ENCODE peak calls at places on chromosomes 7 and 10, in eight cellular contexts. One of them, this sample, is unnamed. For H3K9me3 and H3K4me1, the result is how much of the 10 kb centered on the place peaks cover.

GRCh38 chr7:130461256-130461655 is 20.4 kb upstream of the CEP41 start:
- DNase-seq in prostate gland: no peak
- DNase-seq in NT2/D1: no peak
- DNase-seq in Peyer's patch: no peak
- DNase-seq in CD4-positive, alpha-beta memory T cell: no peak
- DNase-seq in IMR-90: no peak
- DNase-seq in body of pancreas: no peak
- DNase-seq in adrenal gland: no peak
- DNase-seq in this sample: no peak

GRCh38 chr10:119724630-119725549 is 960 bp upstream of the INPP5F start:
- DNase-seq in CD4-positive, alpha-beta memory T cell: no peak
- DNase-seq in prostate gland: no peak
- DNase-seq in adrenal gland: no peak
- DNase-seq in body of pancreas: no peak
- DNase-seq in Peyer's patch: no peak
- DNase-seq in NT2/D1: no peak
- DNase-seq in IMR-90: peak
- DNase-seq in this sample: peak

GRCh38 chr10:13271552-13272163 is 28.2 kb downstream of the PHYH start:
- DNase-seq in body of pancreas: peak
- DNase-seq in Peyer's patch: peak
- DNase-seq in CD4-positive, alpha-beta memory T cell: peak
- DNase-seq in adrenal gland: peak
- DNase-seq in prostate gland: no peak
- DNase-seq in IMR-90: peak
- DNase-seq in NT2/D1: peak
- DNase-seq in this sample: peak

GRCh38 chr7:92768501-92769360 is 67.6 kb downstream of the CDK6 start:
- DNase-seq in adrenal gland: no peak
- DNase-seq in prostate gland: no peak
- DNase-seq in NT2/D1: no peak
- DNase-seq in IMR-90: peak
- DNase-seq in CD4-positive, alpha-beta memory T cell: no peak
- DNase-seq in Peyer's patch: no peak
- DNase-seq in body of pancreas: no peak
- DNase-seq in this sample: no peak

GRCh38 chr7:134694299-134694698 is 47.6 kb downstream of the BPGM start:
- DNase-seq in NT2/D1: no peak
- DNase-seq in adrenal gland: no peak
- DNase-seq in Peyer's patch: no peak
- DNase-seq in body of pancreas: no peak
- DNase-seq in prostate gland: no peak
- DNase-seq in IMR-90: no peak
- DNase-seq in CD4-positive, alpha-beta memory T cell: no peak
- DNase-seq in this sample: no peak

GRCh38 chr10:46226900-46227558 is 59.8 kb upstream of the ANTXRL start:
- DNase-seq in IMR-90: no peak
- DNase-seq in body of pancreas: no peak
- DNase-seq in adrenal gland: no peak
- DNase-seq in prostate gland: peak
- DNase-seq in NT2/D1: no peak
- DNase-seq in CD4-positive, alpha-beta memory T cell: no peak
- DNase-seq in Peyer's patch: peak
- DNase-seq in this sample: no peak

GRCh38 chr7:23712368-23713284 is 2.6 kb downstream of the STK31 start:
- DNase-seq in CD4-positive, alpha-beta memory T cell: no peak
- DNase-seq in adrenal gland: no peak
- DNase-seq in body of pancreas: no peak
- DNase-seq in prostate gland: no peak
- DNase-seq in Peyer's patch: no peak
- DNase-seq in NT2/D1: peak
- DNase-seq in IMR-90: peak
- DNase-seq in this sample: peak

GRCh38 chr7:111429781-111430180 is 132.5 kb downstream of the IMMP2L start:
- DNase-seq in IMR-90: peak
- DNase-seq in Peyer's patch: no peak
- DNase-seq in prostate gland: no peak
- DNase-seq in adrenal gland: no peak
- DNase-seq in NT2/D1: no peak
- DNase-seq in CD4-positive, alpha-beta memory T cell: no peak
- DNase-seq in body of pancreas: no peak
- DNase-seq in this sample: no peak

GRCh38 chr10:124348801-124349200 is 69.9 kb downstream of the OAT start:
- DNase-seq in IMR-90: no peak
- DNase-seq in CD4-positive, alpha-beta memory T cell: no peak
- DNase-seq in body of pancreas: no peak
- DNase-seq in Peyer's patch: peak
- DNase-seq in NT2/D1: no peak
- DNase-seq in adrenal gland: no peak
- DNase-seq in prostate gland: no peak
- DNase-seq in this sample: no peak

GRCh38 chr10:43985941-43986340 is 337.3 kb upstream of the ZNF32 start:
- DNase-seq in adrenal gland: no peak
- DNase-seq in CD4-positive, alpha-beta memory T cell: no peak
- DNase-seq in prostate gland: no peak
- DNase-seq in Peyer's patch: no peak
- DNase-seq in IMR-90: no peak
- DNase-seq in body of pancreas: no peak
- DNase-seq in NT2/D1: no peak
- DNase-seq in this sample: no peak

GRCh38 chr7:26853788-26854393 is 10.5 kb downstream of the SKAP2 start:
- DNase-seq in body of pancreas: no peak
- DNase-seq in IMR-90: peak
- DNase-seq in CD4-positive, alpha-beta memory T cell: no peak
- DNase-seq in prostate gland: no peak
- DNase-seq in NT2/D1: no peak
- DNase-seq in Peyer's patch: no peak
- DNase-seq in adrenal gland: no peak
- DNase-seq in this sample: peak

GRCh38 chr10:116133641-116134040 is 139.4 kb downstream of the GFRA1 start:
- DNase-seq in body of pancreas: no peak
- DNase-seq in adrenal gland: no peak
- DNase-seq in IMR-90: no peak
- DNase-seq in CD4-positive, alpha-beta memory T cell: no peak
- DNase-seq in Peyer's patch: no peak
- DNase-seq in NT2/D1: no peak
- DNase-seq in prostate gland: no peak
- DNase-seq in this sample: no peak

GRCh38 chr7:12770227-12770975 is 83.0 kb downstream of the ARL4A start:
- DNase-seq in NT2/D1: peak
- DNase-seq in adrenal gland: peak
- DNase-seq in IMR-90: no peak
- DNase-seq in Peyer's patch: no peak
- DNase-seq in CD4-positive, alpha-beta memory T cell: no peak
- DNase-seq in body of pancreas: peak
- DNase-seq in prostate gland: peak
- DNase-seq in this sample: no peak

GRCh38 chr10:132055616-132056015 is 10.1 kb upstream of the JAKMIP3 start:
- DNase-seq in body of pancreas: no peak
- DNase-seq in adrenal gland: no peak
- DNase-seq in CD4-positive, alpha-beta memory T cell: no peak
- DNase-seq in NT2/D1: no peak
- DNase-seq in IMR-90: no peak
- DNase-seq in Peyer's patch: no peak
- DNase-seq in prostate gland: no peak
- DNase-seq in this sample: no peak

GRCh38 chr10:25392132-25392531 is 217.3 kb downstream of the GPR158 start:
- DNase-seq in NT2/D1: no peak
- DNase-seq in adrenal gland: no peak
- DNase-seq in prostate gland: no peak
- DNase-seq in CD4-positive, alpha-beta memory T cell: no peak
- DNase-seq in IMR-90: no peak
- DNase-seq in body of pancreas: no peak
- DNase-seq in Peyer's patch: no peak
- DNase-seq in this sample: no peak

DNA sequence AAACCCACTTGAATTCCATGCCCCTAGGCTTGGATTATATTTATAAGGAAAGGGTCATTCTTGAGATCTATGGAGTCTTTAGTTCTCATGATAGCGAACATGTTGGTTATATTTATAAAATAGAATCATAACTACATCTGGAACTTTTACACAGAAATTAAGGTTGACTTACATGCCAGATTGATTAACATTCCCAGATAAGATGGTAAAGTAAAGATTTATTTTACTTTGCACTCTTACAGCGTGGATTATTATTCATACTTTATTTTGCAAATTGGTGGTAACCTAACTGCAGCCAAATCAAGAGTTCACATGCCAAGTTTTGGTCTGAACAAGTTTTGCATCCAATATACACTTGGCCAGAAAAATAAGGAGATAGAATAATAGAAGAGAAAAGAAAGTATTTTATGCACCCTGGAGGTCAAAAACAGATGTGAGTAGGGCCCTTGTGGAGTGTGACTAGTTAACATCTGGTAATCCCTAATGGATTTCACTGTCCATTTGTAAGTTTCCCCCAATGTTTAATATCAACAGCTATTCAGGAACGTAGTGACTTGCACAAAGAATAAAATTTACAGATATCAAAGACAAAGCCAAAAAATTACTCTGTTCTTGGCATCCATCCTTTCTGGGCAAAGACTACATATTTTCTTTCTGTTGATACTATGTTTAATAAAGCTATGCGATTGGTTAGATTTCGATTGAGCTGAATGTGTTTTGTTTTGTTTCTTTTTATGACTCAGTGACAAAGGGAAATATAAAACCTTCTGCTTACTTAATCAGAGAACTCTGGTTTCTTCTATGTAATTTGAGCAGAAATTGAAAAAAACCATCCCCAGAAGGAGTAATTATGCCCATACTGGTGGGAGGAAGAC is 10.1 kb upstream of the TMEM26 start:
- DNase-seq in adrenal gland: no peak
- DNase-seq in IMR-90: peak
- DNase-seq in prostate gland: no peak
- DNase-seq in NT2/D1: no peak
- DNase-seq in Peyer's patch: no peak
- DNase-seq in CD4-positive, alpha-beta memory T cell: no peak
- DNase-seq in body of pancreas: no peak
- DNase-seq in this sample: no peak
- H3K4me3 ChIP-seq in adrenal gland: no peak
- H3K4me3 ChIP-seq in IMR-90: no peak
- H3K4me3 ChIP-seq in prostate gland: no peak
- H3K4me3 ChIP-seq in NT2/D1: no peak
- H3K4me3 ChIP-seq in Peyer's patch: no peak
- H3K4me3 ChIP-seq in CD4-positive, alpha-beta memory T cell: no peak
- H3K4me3 ChIP-seq in body of pancreas: no peak
- H3K4me3 ChIP-seq in this sample: no peak

GRCh38 chr7:30584415-30584814 is 10.3 kb upstream of the GARS1 start:
- DNase-seq in body of pancreas: no peak
- DNase-seq in CD4-positive, alpha-beta memory T cell: no peak
- DNase-seq in NT2/D1: no peak
- DNase-seq in Peyer's patch: no peak
- DNase-seq in adrenal gland: no peak
- DNase-seq in IMR-90: no peak
- DNase-seq in prostate gland: no peak
- DNase-seq in this sample: no peak
- H3K9me3 ChIP-seq in body of pancreas: under half
- H3K9me3 ChIP-seq in CD4-positive, alpha-beta memory T cell: under half
- H3K9me3 ChIP-seq in NT2/D1: half or more
- H3K9me3 ChIP-seq in Peyer's patch: under half
- H3K9me3 ChIP-seq in adrenal gland: under half
- H3K9me3 ChIP-seq in IMR-90: under half
- H3K9me3 ChIP-seq in prostate gland: under half
- H3K9me3 ChIP-seq in this sample: under half

DNA sequence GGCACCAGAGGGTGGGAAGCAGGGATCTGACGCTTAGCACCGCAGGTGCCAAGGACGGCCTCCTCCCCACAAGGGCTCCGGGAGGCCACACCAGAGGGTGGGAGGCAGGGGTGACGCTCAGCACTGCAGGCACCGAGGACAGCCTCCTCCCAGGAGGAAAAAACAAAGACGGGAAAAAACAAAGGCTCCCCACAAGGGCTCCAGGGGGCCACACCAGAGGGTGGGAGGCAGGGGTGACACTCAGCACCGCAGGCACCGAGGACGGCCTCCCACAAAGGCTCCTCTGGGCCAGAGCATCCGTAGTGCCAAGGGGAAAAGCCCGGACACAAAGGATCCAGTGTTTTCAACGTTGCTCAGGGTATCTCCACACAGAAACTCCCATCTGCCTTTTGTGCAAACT is 25.6 kb downstream of the DIP2C start:
- DNase-seq in adrenal gland: no peak
- DNase-seq in CD4-positive, alpha-beta memory T cell: no peak
- DNase-seq in Peyer's patch: no peak
- DNase-seq in body of pancreas: peak
- DNase-seq in NT2/D1: no peak
- DNase-seq in IMR-90: no peak
- DNase-seq in prostate gland: no peak
- DNase-seq in this sample: no peak
- H3K4me1 ChIP-seq in adrenal gland: under half
- H3K4me1 ChIP-seq in CD4-positive, alpha-beta memory T cell: under half
- H3K4me1 ChIP-seq in Peyer's patch: under half
- H3K4me1 ChIP-seq in body of pancreas: under half
- H3K4me1 ChIP-seq in NT2/D1: under half
- H3K4me1 ChIP-seq in IMR-90: under half
- H3K4me1 ChIP-seq in prostate gland: under half
- H3K4me1 ChIP-seq in this sample: under half

GRCh38 chr7:74283858-74284447 is 5.3 kb upstream of the CLIP2 start:
- DNase-seq in body of pancreas: no peak
- DNase-seq in IMR-90: peak
- DNase-seq in CD4-positive, alpha-beta memory T cell: no peak
- DNase-seq in adrenal gland: no peak
- DNase-seq in prostate gland: no peak
- DNase-seq in Peyer's patch: no peak
- DNase-seq in NT2/D1: no peak
- DNase-seq in this sample: no peak
- H3K4me3 ChIP-seq in body of pancreas: no peak
- H3K4me3 ChIP-seq in IMR-90: no peak
- H3K4me3 ChIP-seq in CD4-positive, alpha-beta memory T cell: no peak
- H3K4me3 ChIP-seq in adrenal gland: no peak
- H3K4me3 ChIP-seq in prostate gland: no peak
- H3K4me3 ChIP-seq in Peyer's patch: no peak
- H3K4me3 ChIP-seq in NT2/D1: no peak
- H3K4me3 ChIP-seq in this sample: no peak

GRCh38 chr10:20020677-20021076 is 204.4 kb downstream of the PLXDC2 start:
- DNase-seq in prostate gland: no peak
- DNase-seq in adrenal gland: no peak
- DNase-seq in CD4-positive, alpha-beta memory T cell: no peak
- DNase-seq in NT2/D1: no peak
- DNase-seq in Peyer's patch: no peak
- DNase-seq in body of pancreas: no peak
- DNase-seq in IMR-90: no peak
- DNase-seq in this sample: no peak

GRCh38 chr10:20013991-20014750 is 197.9 kb downstream of the PLXDC2 start:
- DNase-seq in prostate gland: no peak
- DNase-seq in Peyer's patch: no peak
- DNase-seq in CD4-positive, alpha-beta memory T cell: no peak
- DNase-seq in body of pancreas: no peak
- DNase-seq in NT2/D1: no peak
- DNase-seq in IMR-90: no peak
- DNase-seq in adrenal gland: no peak
- DNase-seq in this sample: no peak

DNA sequence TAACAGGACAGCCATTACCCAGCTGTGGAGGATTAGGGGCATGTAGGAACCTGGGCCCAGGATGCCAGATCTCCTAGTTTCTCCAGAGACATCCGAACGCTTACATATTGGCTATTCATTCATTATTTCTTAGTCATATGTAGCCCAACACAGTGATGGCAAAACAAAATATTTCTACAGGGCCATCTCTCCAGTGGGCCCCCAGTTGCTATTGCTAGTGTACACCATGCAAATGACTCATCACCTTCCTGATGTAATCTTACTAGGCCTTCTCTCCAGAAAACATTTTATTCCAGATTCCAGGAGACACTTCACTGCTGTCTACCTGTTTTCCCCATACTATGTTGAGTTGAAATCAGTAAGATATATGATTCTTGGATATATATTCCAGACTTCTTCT is 201.7 kb downstream of the PLXDC2 start:
- DNase-seq in NT2/D1: no peak
- DNase-seq in Peyer's patch: no peak
- DNase-seq in CD4-positive, alpha-beta memory T cell: no peak
- DNase-seq in IMR-90: peak
- DNase-seq in body of pancreas: no peak
- DNase-seq in prostate gland: no peak
- DNase-seq in adrenal gland: no peak
- DNase-seq in this sample: no peak
- H3K9me3 ChIP-seq in NT2/D1: under half
- H3K9me3 ChIP-seq in Peyer's patch: under half
- H3K9me3 ChIP-seq in CD4-positive, alpha-beta memory T cell: under half
- H3K9me3 ChIP-seq in IMR-90: under half
- H3K9me3 ChIP-seq in body of pancreas: under half
- H3K9me3 ChIP-seq in prostate gland: under half
- H3K9me3 ChIP-seq in adrenal gland: under half
- H3K9me3 ChIP-seq in this sample: under half